ENCODE peak calls at places on chromosomes 11 and 22, in eight cellular contexts. One of them, this sample, is unnamed.

GRCh38 chr11:60831501-60832079 is 10.3 kb upstream of the CCDC86 start:
- DNase-seq in Panc1: no peak
- DNase-seq in fibroblast of lung: peak; percentile 51
- DNase-seq in CD8-positive, alpha-beta T cell: no peak
- DNase-seq in upper lobe of right lung: no peak
- DNase-seq in endodermal cell: no peak
- DNase-seq in body of pancreas: no peak
- DNase-seq in IMR-90: peak; percentile 42
- DNase-seq in this sample: no peak

GRCh38 chr11:13339196-13340153 is 61.9 kb downstream of the BMAL1 start:
- DNase-seq in endodermal cell: no peak
- DNase-seq in fibroblast of lung: peak; percentile 98
- DNase-seq in upper lobe of right lung: no peak
- DNase-seq in Panc1: peak; percentile 57
- DNase-seq in CD8-positive, alpha-beta T cell: no peak
- DNase-seq in body of pancreas: peak; percentile 24
- DNase-seq in IMR-90: peak; percentile 98
- DNase-seq in this sample: no peak

GRCh38 chr22:46538816-46539163 is 1.4 kb upstream of the CELSR1 start:
- DNase-seq in body of pancreas: no peak
- DNase-seq in Panc1: no peak
- DNase-seq in endodermal cell: no peak
- DNase-seq in CD8-positive, alpha-beta T cell: no peak
- DNase-seq in IMR-90: peak; percentile 63
- DNase-seq in upper lobe of right lung: peak; percentile 83
- DNase-seq in fibroblast of lung: peak; percentile 71
- DNase-seq in this sample: no peak

GRCh38 chr11:9525116-9525515 is 48.4 kb upstream of the WEE1 start:
- DNase-seq in Panc1: no peak
- DNase-seq in endodermal cell: no peak
- DNase-seq in fibroblast of lung: no peak
- DNase-seq in body of pancreas: no peak
- DNase-seq in upper lobe of right lung: no peak
- DNase-seq in IMR-90: peak; percentile 25
- DNase-seq in CD8-positive, alpha-beta T cell: no peak
- DNase-seq in this sample: no peak

GRCh38 chr11:111097191-111097590 is 148.3 kb upstream of the POU2AF2 start:
- DNase-seq in CD8-positive, alpha-beta T cell: no peak
- DNase-seq in Panc1: no peak
- DNase-seq in endodermal cell: peak; percentile 90
- DNase-seq in IMR-90: peak; percentile 62
- DNase-seq in upper lobe of right lung: peak; percentile 72
- DNase-seq in fibroblast of lung: peak; percentile 22
- DNase-seq in body of pancreas: peak; percentile 51
- DNase-seq in this sample: no peak

GRCh38 chr22:36853407-36854099 is 7.3 kb upstream of the NCF4 start:
- DNase-seq in upper lobe of right lung: peak; percentile 92
- DNase-seq in CD8-positive, alpha-beta T cell: peak; percentile 79
- DNase-seq in IMR-90: peak; percentile 25
- DNase-seq in endodermal cell: peak; percentile 97
- DNase-seq in fibroblast of lung: peak; percentile 18
- DNase-seq in Panc1: no peak
- DNase-seq in body of pancreas: peak; percentile 53
- DNase-seq in this sample: no peak

GRCh38 chr22:26617251-26618199 is at the start of gene CRYBB1:
- DNase-seq in upper lobe of right lung: no peak
- DNase-seq in body of pancreas: no peak
- DNase-seq in Panc1: no peak
- DNase-seq in IMR-90: peak; percentile 36
- DNase-seq in fibroblast of lung: no peak
- DNase-seq in CD8-positive, alpha-beta T cell: no peak
- DNase-seq in endodermal cell: peak; percentile 72
- DNase-seq in this sample: no peak

GRCh38 chr11:41872458-41872857 is 413.0 kb upstream of the LRRC4C start:
- DNase-seq in fibroblast of lung: no peak
- DNase-seq in endodermal cell: peak; percentile 39
- DNase-seq in CD8-positive, alpha-beta T cell: no peak
- DNase-seq in IMR-90: no peak
- DNase-seq in Panc1: no peak
- DNase-seq in upper lobe of right lung: no peak
- DNase-seq in body of pancreas: no peak
- DNase-seq in this sample: no peak

GRCh38 chr11:125591659-125592304 is 870 bp upstream of the STT3A start:
- DNase-seq in body of pancreas: peak; percentile 27
- DNase-seq in CD8-positive, alpha-beta T cell: peak; percentile 22
- DNase-seq in IMR-90: peak; percentile 13
- DNase-seq in fibroblast of lung: peak; percentile 39
- DNase-seq in Panc1: peak; percentile 5
- DNase-seq in upper lobe of right lung: peak; percentile 77
- DNase-seq in endodermal cell: no peak
- DNase-seq in this sample: peak; percentile 42

GRCh38 chr11:62535802-62536201 is 10.8 kb downstream of the AHNAK start:
- DNase-seq in endodermal cell: no peak
- DNase-seq in fibroblast of lung: peak; percentile 46
- DNase-seq in Panc1: no peak
- DNase-seq in CD8-positive, alpha-beta T cell: no peak
- DNase-seq in body of pancreas: no peak
- DNase-seq in upper lobe of right lung: no peak
- DNase-seq in IMR-90: no peak
- DNase-seq in this sample: no peak

GRCh38 chr22:35914665-35915476 is 113.8 kb downstream of the RBFOX2 start:
- DNase-seq in body of pancreas: peak; percentile 81
- DNase-seq in CD8-positive, alpha-beta T cell: no peak
- DNase-seq in fibroblast of lung: peak; percentile 90
- DNase-seq in IMR-90: peak; percentile 91
- DNase-seq in upper lobe of right lung: no peak
- DNase-seq in endodermal cell: peak; percentile 89
- DNase-seq in Panc1: peak; percentile 30
- DNase-seq in this sample: peak; percentile 64

GRCh38 chr11:13486926-13487660 is 8.7 kb downstream of the PTH start:
- DNase-seq in CD8-positive, alpha-beta T cell: peak; percentile 53
- DNase-seq in fibroblast of lung: no peak
- DNase-seq in endodermal cell: peak; percentile 97
- DNase-seq in upper lobe of right lung: peak; percentile 86
- DNase-seq in Panc1: no peak
- DNase-seq in body of pancreas: peak; percentile 77
- DNase-seq in IMR-90: no peak
- DNase-seq in this sample: no peak

GRCh38 chr22:20484948-20485683 is 10.5 kb downstream of the KLHL22 start:
- DNase-seq in fibroblast of lung: no peak
- DNase-seq in Panc1: no peak
- DNase-seq in upper lobe of right lung: no peak
- DNase-seq in IMR-90: no peak
- DNase-seq in CD8-positive, alpha-beta T cell: no peak
- DNase-seq in body of pancreas: no peak
- DNase-seq in endodermal cell: no peak
- DNase-seq in this sample: no peak
- H3K4me3 ChIP-seq in fibroblast of lung: no peak overlapping the region
- H3K4me3 ChIP-seq in Panc1: no peak overlapping the region
- H3K4me3 ChIP-seq in upper lobe of right lung: no peak overlapping the region
- H3K4me3 ChIP-seq in IMR-90: no peak overlapping the region
- H3K4me3 ChIP-seq in CD8-positive, alpha-beta T cell: no peak overlapping the region
- H3K4me3 ChIP-seq in body of pancreas: no peak overlapping the region
- H3K4me3 ChIP-seq in endodermal cell: no peak overlapping the region
- H3K4me3 ChIP-seq in this sample: no peak overlapping the region

GRCh38 chr11:100397401-100397800 is 289.7 kb upstream of the ARHGAP42 start:
- DNase-seq in endodermal cell: no peak
- DNase-seq in Panc1: no peak
- DNase-seq in upper lobe of right lung: no peak
- DNase-seq in body of pancreas: no peak
- DNase-seq in CD8-positive, alpha-beta T cell: no peak
- DNase-seq in fibroblast of lung: no peak
- DNase-seq in IMR-90: no peak
- DNase-seq in this sample: no peak

DNA sequence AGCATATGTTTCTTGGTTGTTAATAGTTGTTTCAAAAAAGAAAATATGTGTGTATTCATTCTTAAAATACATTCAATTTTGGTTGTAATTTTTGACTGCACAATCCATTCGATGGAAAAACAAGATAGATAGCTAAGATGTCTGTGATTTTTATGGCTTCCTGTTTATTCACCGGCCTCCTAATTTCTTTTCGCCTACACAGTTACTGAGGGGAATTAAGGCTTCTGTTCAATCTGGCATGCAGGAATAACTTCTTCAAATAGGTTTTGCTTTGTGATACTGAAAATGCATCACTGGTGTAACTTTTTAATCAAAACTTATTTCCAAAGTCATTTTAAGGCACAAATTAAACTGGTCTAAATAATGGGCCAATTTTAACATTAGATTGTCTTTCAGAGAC is 290.8 kb upstream of the ARHGAP42 start:
- DNase-seq in Panc1: no peak
- DNase-seq in fibroblast of lung: no peak
- DNase-seq in endodermal cell: no peak
- DNase-seq in IMR-90: no peak
- DNase-seq in body of pancreas: no peak
- DNase-seq in upper lobe of right lung: no peak
- DNase-seq in CD8-positive, alpha-beta T cell: no peak
- DNase-seq in this sample: no peak
- H3K9me3 ChIP-seq in Panc1: no peaks in the 10 kb centered on the region
- H3K9me3 ChIP-seq in fibroblast of lung: no peaks in the 10 kb centered on the region
- H3K9me3 ChIP-seq in endodermal cell: peaks cover 4% of the 10 kb centered on the region
- H3K9me3 ChIP-seq in IMR-90: no peaks in the 10 kb centered on the region
- H3K9me3 ChIP-seq in body of pancreas: no peaks in the 10 kb centered on the region
- H3K9me3 ChIP-seq in upper lobe of right lung: no peaks in the 10 kb centered on the region
- H3K9me3 ChIP-seq in CD8-positive, alpha-beta T cell: no peaks in the 10 kb centered on the region
- H3K9me3 ChIP-seq in this sample: no peaks in the 10 kb centered on the region

GRCh38 chr11:133162228-133162627 is 370.1 kb downstream of the OPCML start:
- DNase-seq in fibroblast of lung: no peak
- DNase-seq in body of pancreas: peak; percentile 68
- DNase-seq in CD8-positive, alpha-beta T cell: no peak
- DNase-seq in IMR-90: no peak
- DNase-seq in endodermal cell: no peak
- DNase-seq in Panc1: no peak
- DNase-seq in upper lobe of right lung: no peak
- DNase-seq in this sample: no peak

GRCh38 chr11:133153031-133153430 is 379.3 kb downstream of the OPCML start:
- DNase-seq in CD8-positive, alpha-beta T cell: no peak
- DNase-seq in body of pancreas: no peak
- DNase-seq in upper lobe of right lung: no peak
- DNase-seq in IMR-90: no peak
- DNase-seq in fibroblast of lung: no peak
- DNase-seq in Panc1: no peak
- DNase-seq in endodermal cell: peak; percentile 61
- DNase-seq in this sample: no peak

GRCh38 chr11:133160754-133161153 is 371.5 kb downstream of the OPCML start:
- DNase-seq in endodermal cell: no peak
- DNase-seq in IMR-90: no peak
- DNase-seq in upper lobe of right lung: no peak
- DNase-seq in body of pancreas: no peak
- DNase-seq in CD8-positive, alpha-beta T cell: no peak
- DNase-seq in Panc1: no peak
- DNase-seq in fibroblast of lung: no peak
- DNase-seq in this sample: no peak

DNA sequence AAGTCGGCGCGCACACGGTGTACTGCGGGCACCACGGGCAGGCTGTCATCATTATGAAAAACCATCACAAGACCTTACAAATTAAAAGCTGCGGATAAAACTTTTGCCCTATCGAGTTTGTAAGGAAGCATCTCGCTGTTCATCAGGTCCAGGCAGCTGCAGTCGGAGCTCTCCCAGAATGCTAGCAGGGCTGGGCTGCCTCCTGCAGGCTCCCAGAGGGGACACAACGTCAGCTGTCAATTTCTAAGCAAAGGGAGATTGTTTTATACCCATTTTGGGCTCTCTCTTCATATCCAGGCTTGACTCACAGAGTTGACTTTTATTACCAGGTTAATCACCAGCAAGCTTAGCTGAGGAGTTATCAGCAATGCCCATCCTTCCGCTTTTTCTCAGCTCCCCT is 375.1 kb downstream of the OPCML start:
- DNase-seq in Panc1: no peak
- DNase-seq in body of pancreas: no peak
- DNase-seq in IMR-90: no peak
- DNase-seq in upper lobe of right lung: no peak
- DNase-seq in fibroblast of lung: no peak
- DNase-seq in endodermal cell: peak; percentile 82
- DNase-seq in CD8-positive, alpha-beta T cell: no peak
- DNase-seq in this sample: no peak
- TF ChIP-seq CTCF in Panc1: peak; percentile 19
- TF ChIP-seq CTCF in body of pancreas: no peak
- TF ChIP-seq CTCF in IMR-90: no peak
- TF ChIP-seq CTCF in upper lobe of right lung: no peak
- TF ChIP-seq CTCF in fibroblast of lung: no peak
- TF ChIP-seq CTCF in endodermal cell: peak; percentile 83
- TF ChIP-seq CTCF in CD8-positive, alpha-beta T cell: no peak
- TF ChIP-seq CTCF in this sample: no peak

DNA sequence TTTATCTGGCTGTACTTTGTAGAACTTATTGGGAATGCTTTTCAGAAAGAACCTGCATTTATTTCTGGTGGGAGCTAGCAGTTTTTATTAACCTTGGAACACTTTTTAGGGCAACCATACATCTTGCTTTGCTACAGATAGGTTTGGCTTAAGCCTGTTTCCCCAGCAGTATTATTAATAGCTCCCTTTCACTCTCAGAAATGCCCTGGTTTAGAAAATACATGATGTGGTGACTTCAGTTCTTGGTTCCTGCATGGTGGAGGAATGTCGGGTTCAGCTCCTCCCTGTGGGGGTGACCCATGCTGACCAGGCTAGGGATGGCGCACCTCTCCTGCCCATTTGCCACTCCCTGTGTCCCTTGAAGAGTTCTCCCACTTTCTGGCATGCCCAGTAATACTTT is 28.2 kb downstream of the ZBED4 start:
- DNase-seq in upper lobe of right lung: no peak
- DNase-seq in Panc1: no peak
- DNase-seq in body of pancreas: no peak
- DNase-seq in CD8-positive, alpha-beta T cell: no peak
- DNase-seq in fibroblast of lung: no peak
- DNase-seq in IMR-90: no peak
- DNase-seq in endodermal cell: no peak
- DNase-seq in this sample: no peak
- H3K4me3 ChIP-seq in upper lobe of right lung: no peak overlapping the region
- H3K4me3 ChIP-seq in Panc1: no peak overlapping the region
- H3K4me3 ChIP-seq in body of pancreas: no peak overlapping the region
- H3K4me3 ChIP-seq in CD8-positive, alpha-beta T cell: no peak overlapping the region
- H3K4me3 ChIP-seq in fibroblast of lung: no peak overlapping the region
- H3K4me3 ChIP-seq in IMR-90: no peak overlapping the region
- H3K4me3 ChIP-seq in endodermal cell: no peak overlapping the region
- H3K4me3 ChIP-seq in this sample: no peak overlapping the region